ENCODE peak calls at places on chromosomes 11 and 22, in ten cellular contexts. U is CD8-positive, alpha-beta memory T cell; G is fibroblast of gingiva; E is BJ; F is NCI-H226; V is effector memory CD8-positive, alpha-beta T cell; Y is stimulated activated CD4-positive, alpha-beta T cell treated with anti-CD3 and anti-CD28 coated beads, Interleukin-4, amount 100 ng/mL, for 24 hours; O is colonic mucosa; S is T follicular helper cell; Q is neural crest cell. I is an unnamed sample.

GRCh38 chr22:24420072-24420976 is 7.1 kb upstream of the ADORA2A start:
- DNase-seq in V (no peak), U (no peak), F (no peak), Y (no peak), G (no peak), O (no peak), E (no peak), S (no peak), Q (no peak), I (no peak)

GRCh38 chr11:73297702-73298101 is 10.4 kb upstream of the ARHGEF17 start:
- DNase-seq in S (no peak), Q (no peak), O (no peak), G (no peak), E (no peak), Y (no peak), V (no peak), U (no peak), F (no peak), I (no peak)

GRCh38 chr22:45268167-45268957 is 16.4 kb upstream of the UPK3A start:
- DNase-seq in U (no peak), F (no peak), Q (peak), E (no peak), V (no peak), S (peak), O (no peak), G (no peak), Y (no peak), I (no peak)

GRCh38 chr22:31046591-31047226 is 34.4 kb upstream of the SMTN start:
- DNase-seq in F (no peak), O (no peak), G (peak), Q (peak), E (no peak), V (no peak), Y (no peak), U (no peak), S (no peak), I (no peak)

GRCh38 chr11:91932151-91932821 is 292.3 kb upstream of the FAT3 start:
- DNase-seq in G (no peak), S (no peak), E (peak), Q (no peak), F (peak), U (no peak), V (no peak), O (no peak), Y (no peak), I (no peak)

GRCh38 chr11:30585067-30585891 is 874 bp downstream of the MPPED2 start:
- DNase-seq in Q (peak), O (no peak), S (no peak), F (no peak), G (no peak), Y (no peak), V (no peak), U (peak), E (no peak), I (peak)

GRCh38 chr11:122984186-122985011 is 2.8 kb upstream of the BSX start:
- DNase-seq in F (no peak), Q (no peak), Y (no peak), U (no peak), G (peak), E (no peak), V (no peak), S (no peak), O (no peak), I (no peak)

GRCh38 chr22:32175751-32176644 is 16.9 kb upstream of the C22orf42 start:
- DNase-seq in F (no peak), O (no peak), V (no peak), G (no peak), S (no peak), E (no peak), Q (peak), Y (no peak), U (no peak), I (no peak)

GRCh38 chr11:66628061-66628603 is 10.4 kb upstream of the RBM4 start:
- DNase-seq in S (no peak), G (no peak), V (no peak), E (no peak), Q (no peak), O (no peak), U (peak), Y (no peak), F (no peak), I (no peak)

GRCh38 chr22:44638966-44639739 is 62.9 kb upstream of the PRR5 start:
- DNase-seq in O (no peak), Y (no peak), G (peak), F (no peak), V (no peak), U (no peak), E (peak), Q (no peak), S (no peak), I (no peak)

GRCh38 chr11:130859896-130860295 is 56.4 kb downstream of the SNX19 start:
- DNase-seq in G (peak), V (no peak), F (no peak), Y (no peak), O (no peak), E (no peak), Q (no peak), S (no peak), U (no peak), I (no peak)

GRCh38 chr11:123083623-123084029 is 21.7 kb upstream of the HSPA8 start:
- DNase-seq in O (peak), Q (no peak), E (peak), F (peak), Y (peak), U (no peak), V (peak), S (peak), G (peak), I (no peak)

GRCh38 chr11:7572001-7572712 is 58.4 kb downstream of the PPFIBP2 start:
- DNase-seq in Y (no peak), F (no peak), G (no peak), V (no peak), U (no peak), E (no peak), Q (no peak), O (no peak), S (no peak), I (no peak)

GRCh38 chr11:66313321-66314185 is 3.3 kb downstream of the CD248 start:
- DNase-seq in O (no peak), Q (no peak), G (no peak), E (no peak), Y (no peak), U (peak), F (no peak), S (no peak), V (no peak), I (no peak)

GRCh38 chr11:69552951-69553350 is 71.5 kb downstream of the LINC01488 start:
- DNase-seq in Y (no peak), V (no peak), Q (no peak), F (no peak), U (no peak), S (no peak), O (no peak), G (no peak), E (no peak), I (no peak)

GRCh38 chr11:66845876-66846212 is 2.6 kb downstream of the RCE1 start:
- DNase-seq in O (no peak), E (no peak), Q (no peak), V (no peak), G (no peak), Y (no peak), S (no peak), U (no peak), F (no peak), I (no peak)

GRCh38 chr11:63613517-63614135 is 607 bp downstream of the PLAAT3 start:
- DNase-seq in V (peak), F (no peak), Q (no peak), G (no peak), E (no peak), S (peak), O (peak), Y (peak), U (peak), I (peak)

GRCh38 chr11:10366568-10367331 is 61.9 kb downstream of the ADM start:
- DNase-seq in G (peak), U (peak), S (peak), E (peak), Y (peak), V (peak), O (peak), F (peak), Q (peak), I (peak)

GRCh38 chr11:64745219-64745522 is 1.2 kb upstream of the RASGRP2 start:
- DNase-seq in E (no peak), Q (no peak), F (no peak), O (peak), V (peak), Y (peak), U (peak), G (no peak), S (peak), I (peak)

GRCh38 chr11:5626191-5626590 is 1.4 kb downstream of the TRIM34 start:
- DNase-seq in G (peak), S (no peak), F (no peak), Y (no peak), V (no peak), O (no peak), U (no peak), Q (no peak), E (peak), I (no peak)

GRCh38 chr11:19822531-19822930 is 109.9 kb downstream of the NAV2 start:
- DNase-seq in F (no peak), U (no peak), O (no peak), V (no peak), E (no peak), S (no peak), Q (no peak), Y (no peak), G (no peak), I (no peak)

GRCh38 chr11:35418847-35419712 is at the start of gene SLC1A2:
- DNase-seq in V (no peak), G (no peak), Y (no peak), O (no peak), Q (peak), E (no peak), U (no peak), S (no peak), F (no peak), I (no peak)

GRCh38 chr11:8309862-8310261 is 46.2 kb upstream of the LMO1 start:
- DNase-seq in Y (no peak), O (no peak), E (no peak), U (no peak), G (no peak), F (no peak), V (no peak), Q (no peak), S (no peak), I (no peak)

GRCh38 chr11:12922418-12922817 is 86.7 kb upstream of the RASSF10 start:
- DNase-seq in Y (no peak), F (no peak), Q (no peak), O (no peak), V (no peak), G (no peak), E (no peak), U (no peak), S (no peak), I (no peak)

GRCh38 chr11:130999992-131000770 is 83.9 kb upstream of the SNX19 start:
- DNase-seq in E (peak), Q (no peak), F (peak), G (peak), Y (no peak), V (no peak), S (no peak), U (no peak), O (no peak), I (no peak)

GRCh38 chr11:64536997-64537396 is 54.0 kb upstream of the SLC22A12 start:
- DNase-seq in G (no peak), Q (no peak), F (no peak), O (no peak), U (no peak), V (no peak), S (no peak), E (no peak), Y (no peak), I (no peak)